ENCODE peak calls at places on chromosomes 6 and 20, in four cellular contexts. Q, O, L and V are unnamed samples.

GRCh38 chr20:13325033-13325432 is 104.0 kb downstream of the ISM1 start:
- DNase-seq in O (no peak), Q (peak), L (no peak), V (peak)

GRCh38 chr6:40642190-40642589 is 55.0 kb upstream of the LRFN2 start:
- DNase-seq in O (no peak), L (no peak), Q (no peak), V (no peak)

GRCh38 chr6:13558718-13559117 is 15.7 kb upstream of the SIRT5 start:
- DNase-seq in L (no peak), Q (no peak), O (no peak), V (no peak)

GRCh38 chr6:164095056-164095455 is 680.5 kb downstream of the QKI start:
- DNase-seq in L (no peak), O (no peak), Q (no peak), V (no peak)

GRCh38 chr6:157443066-157443800 is 62.2 kb downstream of the ZDHHC14 start:
- DNase-seq in Q (peak), O (no peak), L (no peak), V (peak)

GRCh38 chr20:34515484-34516037 is 661 bp upstream of the DYNLRB1 start:
- DNase-seq in L (peak), Q (peak), O (no peak), V (peak)

GRCh38 chr6:93164781-93165180 is 254.6 kb downstream of the EPHA7 start:
- DNase-seq in Q (no peak), O (no peak), L (no peak), V (no peak)

GRCh38 chr20:43375586-43375985 is 82.1 kb upstream of the SRSF6 start:
- DNase-seq in O (no peak), L (no peak), Q (peak), V (peak)

GRCh38 chr20:23121766-23122095 is 35.6 kb upstream of the CD93 start:
- DNase-seq in Q (no peak), L (no peak), O (no peak), V (no peak)

GRCh38 chr6:33655155-33655554 is 34.0 kb downstream of the ITPR3 start:
- DNase-seq in L (no peak), O (no peak), Q (no peak), V (no peak)

GRCh38 chr20:52168116-52168515 is 23.5 kb downstream of the ZFP64 start:
- DNase-seq in L (no peak), Q (no peak), O (no peak), V (no peak)

GRCh38 chr6:90459225-90459758 is 127.6 kb downstream of the MAP3K7 start:
- DNase-seq in L (no peak), Q (no peak), O (no peak), V (no peak)

GRCh38 chr20:49285233-49285668 is 7.4 kb upstream of the ZNFX1 start:
- DNase-seq in L (no peak), O (no peak), Q (no peak), V (no peak)

GRCh38 chr20:61538481-61539265 is 286.6 kb downstream of the CDH4 start:
- DNase-seq in O (no peak), Q (no peak), L (no peak), V (no peak)

GRCh38 chr6:64685401-64685800 is 1021.6 kb downstream of the EYS start:
- DNase-seq in O (no peak), Q (no peak), L (no peak), V (peak)
- H3K27ac ChIP-seq in O (no peak), Q (no peak), L (no peak), V (no peak)

GRCh38 chr6:108348655-108349349 is 53.9 kb downstream of the AFG1L start:
- DNase-seq in L (no peak), Q (no peak), O (no peak), V (no peak)
- H3K27ac ChIP-seq in L (no peak), Q (no peak), O (no peak), V (no peak)

GRCh38 chr20:57710841-57711240 is 1.0 kb upstream of the PMEPA1 start:
- DNase-seq in O (no peak), L (no peak), Q (no peak), V (no peak)
- H3K27ac ChIP-seq in O (peak), L (no peak), Q (no peak), V (no peak)

GRCh38 chr20:20578838-20579237 is 133.6 kb downstream of the RALGAPA2 start:
- DNase-seq in L (no peak), O (no peak), Q (no peak), V (no peak)
- H3K27ac ChIP-seq in L (no peak), O (no peak), Q (no peak), V (no peak)